ENCODE peak calls at places on chromosomes 3 and 15, in seven cellular contexts. W is adipocyte, R is suprapubic skin, U is NB4, B is AG04450, O is left lung, Q is fibroblast of mammary gland. F is an unnamed sample.

GRCh38 chr3:48561045-48561736 is 2.4 kb downstream of the UCN2 start:
- DNase-seq in W (peak), R (no peak), U (peak), B (no peak), O (peak), Q (peak), F (peak)

GRCh38 chr3:145087038-145087437 is 1073.9 kb downstream of the PLOD2 start:
- DNase-seq in W (no peak), R (no peak), U (no peak), B (no peak), O (no peak), Q (no peak), F (no peak)

GRCh38 chr3:120909602-120909878 is 1.5 kb downstream of the STXBP5L start:
- DNase-seq in W (no peak), R (no peak), U (no peak), B (no peak), O (no peak), Q (no peak), F (no peak)

GRCh38 chr15:79185199-79185598 is 94.6 kb upstream of the RASGRF1 start:
- DNase-seq in W (no peak), R (no peak), U (peak), B (no peak), O (no peak), Q (no peak), F (no peak)

GRCh38 chr3:191681198-191681597 is 220.2 kb downstream of the PYDC2 start:
- DNase-seq in W (no peak), R (no peak), U (no peak), B (no peak), O (no peak), Q (no peak), F (no peak)

GRCh38 chr3:29694331-29694730 is 413.5 kb downstream of the RBMS3 start:
- DNase-seq in W (no peak), R (no peak), U (no peak), B (no peak), O (no peak), Q (no peak), F (peak)

GRCh38 chr3:10968390-10968789 is 24.2 kb upstream of the SLC6A1 start:
- DNase-seq in W (no peak), R (no peak), U (no peak), B (no peak), O (no peak), Q (no peak), F (no peak)

GRCh38 chr3:40961104-40961857 is 238.0 kb upstream of the CTNNB1 start:
- DNase-seq in W (no peak), R (no peak), U (no peak), B (no peak), O (no peak), Q (no peak), F (no peak)

GRCh38 chr3:37243811-37244748 is 69.7 kb upstream of the LRRFIP2 start:
- DNase-seq in W (peak), R (peak), U (peak), B (no peak), O (peak), Q (peak), F (peak)

DNA sequence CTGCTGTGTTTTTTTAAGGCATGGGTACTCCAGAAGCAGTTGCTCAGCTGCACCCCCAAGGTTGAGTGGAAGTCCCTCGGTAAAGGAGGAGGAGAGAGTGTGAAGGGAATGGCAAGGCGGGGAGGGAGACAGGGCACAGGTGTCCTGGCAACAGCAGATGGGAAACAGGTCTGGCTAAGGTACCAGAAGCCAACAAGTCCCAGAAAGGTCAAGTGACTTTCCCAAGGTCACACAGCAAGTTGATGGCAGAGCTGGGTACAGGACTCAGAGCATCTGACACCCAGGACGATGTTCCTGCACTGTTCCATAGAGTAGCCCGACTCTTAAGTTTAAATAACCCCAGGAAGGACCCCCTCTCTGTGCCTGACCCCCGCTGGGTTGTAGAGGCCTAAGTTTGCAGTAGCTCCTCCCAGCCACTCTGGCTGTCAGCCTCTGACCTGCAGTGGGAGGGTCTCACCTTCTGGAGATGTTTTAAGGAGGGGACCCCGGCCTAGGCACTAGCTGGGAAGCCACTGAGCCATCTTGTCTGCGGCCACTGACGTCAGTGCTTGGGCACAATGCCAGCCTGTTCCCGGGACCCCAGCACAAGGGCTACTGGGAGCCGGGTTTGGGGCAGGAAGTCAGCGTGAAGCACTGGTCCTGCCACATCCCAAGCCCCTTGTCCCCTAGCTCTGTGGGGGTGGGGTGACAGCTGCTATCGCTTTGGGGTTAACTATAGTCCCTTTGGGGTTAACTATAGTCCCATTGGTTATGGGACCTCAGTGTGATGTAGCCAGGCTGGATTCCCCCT is 10.5 kb downstream of the CSK start:
- DNase-seq in W (no peak), R (no peak), U (no peak), B (no peak), O (no peak), Q (no peak), F (no peak)
- H3K4me3 ChIP-seq in W (no peak), R (no peak), U (no peak), B (no peak), O (no peak), Q (no peak), F (no peak)

GRCh38 chr15:90957105-90957790 is 2.6 kb downstream of the RCCD1 start:
- DNase-seq in W (peak), R (no peak), U (no peak), B (no peak), O (no peak), Q (peak), F (no peak)
- H3K4me3 ChIP-seq in W (peak), R (peak), U (no peak), B (peak), O (peak), Q (peak), F (peak)

DNA sequence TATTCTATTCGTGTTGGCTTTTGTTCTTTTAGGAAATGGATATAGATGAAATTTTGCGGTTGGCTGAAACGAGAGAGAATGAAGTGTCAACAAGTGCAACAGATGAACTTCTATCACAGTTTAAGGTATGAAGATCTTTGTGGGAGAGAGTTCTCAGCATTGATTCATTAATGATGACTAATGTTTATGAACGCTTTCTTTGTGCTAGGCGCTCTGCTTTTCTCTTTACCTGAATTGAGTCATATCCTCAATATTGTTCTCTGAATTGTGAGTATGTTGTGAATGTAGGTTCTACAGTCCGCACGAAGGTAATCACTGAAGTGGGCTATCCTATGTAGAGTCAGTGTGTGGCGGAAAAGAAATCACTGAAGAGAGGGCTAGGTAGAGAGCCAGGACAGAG is 81.2 kb downstream of the CHD2 start:
- DNase-seq in W (no peak), R (no peak), U (no peak), B (no peak), O (no peak), Q (no peak), F (no peak)
- H3K4me3 ChIP-seq in W (no peak), R (no peak), U (no peak), B (no peak), O (no peak), Q (no peak), F (no peak)

DNA sequence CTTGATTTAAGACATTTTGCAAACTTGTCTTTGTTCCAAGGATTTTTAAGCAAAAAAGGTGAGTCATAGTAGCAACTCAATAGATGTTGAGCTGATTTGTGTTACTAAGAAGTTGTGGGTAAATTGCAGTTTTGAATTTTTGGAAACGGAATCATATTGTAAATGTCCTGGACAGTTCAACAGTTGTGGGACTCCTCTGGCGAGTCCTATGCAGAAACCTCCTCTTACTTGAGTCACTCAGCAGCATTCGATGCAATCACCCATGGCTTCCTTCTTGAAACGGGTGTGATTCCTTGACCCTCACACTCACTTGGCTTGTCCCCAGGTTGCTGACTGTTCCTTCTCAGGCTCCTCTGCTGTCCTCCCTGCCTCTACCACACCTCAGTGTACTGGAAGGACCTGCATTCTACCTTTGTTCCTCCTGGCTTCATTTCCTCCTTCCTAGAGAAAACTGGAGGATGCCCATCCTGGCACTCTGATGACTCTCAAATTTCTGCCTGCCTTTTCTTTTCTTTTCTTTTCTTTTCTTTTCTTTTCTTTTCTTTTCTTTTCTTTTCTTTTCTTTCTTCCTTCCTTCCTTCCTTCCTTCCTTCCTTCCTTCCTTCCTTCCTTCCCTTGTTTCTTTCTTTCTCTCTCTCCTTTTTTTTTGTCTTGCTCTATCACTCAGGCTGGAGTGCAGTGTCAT is 52.8 kb upstream of the DGKG start:
- DNase-seq in W (peak), R (no peak), U (no peak), B (peak), O (no peak), Q (peak), F (peak)
- H3K4me3 ChIP-seq in W (peak), R (no peak), U (no peak), B (no peak), O (no peak), Q (no peak), F (no peak)

GRCh38 chr15:76572983-76573314 is 236.4 kb downstream of the ISL2 start:
- DNase-seq in W (no peak), R (no peak), U (no peak), B (no peak), O (no peak), Q (no peak), F (no peak)

GRCh38 chr15:76577879-76578512 is 241.4 kb downstream of the ISL2 start:
- DNase-seq in W (no peak), R (no peak), U (no peak), B (no peak), O (no peak), Q (no peak), F (no peak)

GRCh38 chr15:76582550-76582949 is 246.0 kb downstream of the ISL2 start:
- DNase-seq in W (no peak), R (no peak), U (no peak), B (no peak), O (no peak), Q (no peak), F (no peak)

GRCh38 chr15:76575177-76576078 is 238.9 kb downstream of the ISL2 start:
- DNase-seq in W (no peak), R (no peak), U (peak), B (no peak), O (no peak), Q (no peak), F (no peak)

GRCh38 chr15:76576526-76577279 is 240.1 kb downstream of the ISL2 start:
- DNase-seq in W (peak), R (no peak), U (no peak), B (peak), O (peak), Q (peak), F (peak)
- H3K4me3 ChIP-seq in W (no peak), R (no peak), U (no peak), B (no peak), O (no peak), Q (no peak), F (no peak)

DNA sequence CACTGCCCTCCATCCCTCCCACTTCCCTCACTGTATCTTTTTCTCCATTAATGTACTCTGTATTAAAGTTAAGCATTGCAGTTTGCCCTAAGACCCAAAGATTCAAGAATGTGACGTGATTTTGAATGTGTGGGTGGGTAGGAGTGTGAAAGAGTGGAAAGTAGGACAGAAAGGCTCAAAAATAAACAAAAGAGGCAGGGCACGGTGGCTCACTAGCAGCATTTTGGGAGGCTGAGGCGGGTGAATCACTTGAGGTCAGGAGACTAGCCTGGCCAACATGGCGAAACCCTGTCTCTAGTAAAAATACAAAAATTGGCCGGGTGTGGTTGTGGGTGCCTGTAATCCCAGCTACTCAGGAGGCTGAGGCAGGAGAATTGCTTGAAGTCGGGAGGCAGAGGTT is 18.4 kb downstream of the TFRC start:
- DNase-seq in W (peak), R (no peak), U (no peak), B (no peak), O (no peak), Q (peak), F (no peak)
- H3K4me3 ChIP-seq in W (no peak), R (no peak), U (no peak), B (no peak), O (no peak), Q (no peak), F (no peak)

GRCh38 chr3:129195731-129196256 is 12.1 kb upstream of the CNBP start:
- DNase-seq in W (peak), R (no peak), U (peak), B (peak), O (peak), Q (peak), F (peak)
- H3K4me3 ChIP-seq in W (peak), R (no peak), U (no peak), B (peak), O (no peak), Q (peak), F (peak)

DNA sequence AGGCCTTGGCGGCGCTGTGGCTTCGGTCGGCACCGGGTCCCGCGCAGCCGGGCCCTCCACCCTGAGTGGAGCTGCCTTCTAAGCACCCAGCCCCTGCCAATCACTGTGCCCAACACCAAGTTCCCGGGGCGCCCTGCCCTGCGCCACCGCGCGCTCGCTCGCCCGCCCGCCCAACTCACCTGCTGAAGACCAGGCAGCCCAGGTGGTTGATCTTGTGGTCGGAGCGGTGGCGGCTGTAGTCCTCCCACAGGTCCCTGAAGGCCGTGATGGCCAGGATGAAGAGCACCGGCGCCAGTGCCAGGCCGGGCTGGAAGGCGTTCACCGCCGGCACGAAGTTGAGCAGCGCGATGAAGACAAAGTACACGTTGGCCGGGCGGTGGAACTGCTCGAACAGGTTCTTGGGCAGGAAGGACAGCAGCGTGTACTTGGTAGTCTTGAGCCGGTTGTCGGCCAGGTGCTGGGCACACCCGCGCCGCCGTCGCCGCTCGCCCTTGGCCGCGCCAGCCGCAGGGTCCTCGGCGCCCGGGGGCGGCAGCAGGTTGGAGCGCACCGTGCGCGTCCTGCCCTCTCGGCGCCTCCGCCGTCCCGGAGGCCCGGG is 559 bp downstream of the ATP10A start:
- DNase-seq in W (peak), R (no peak), U (no peak), B (no peak), O (no peak), Q (peak), F (peak)
- H3K4me3 ChIP-seq in W (peak), R (peak), U (no peak), B (peak), O (peak), Q (peak), F (peak)

DNA sequence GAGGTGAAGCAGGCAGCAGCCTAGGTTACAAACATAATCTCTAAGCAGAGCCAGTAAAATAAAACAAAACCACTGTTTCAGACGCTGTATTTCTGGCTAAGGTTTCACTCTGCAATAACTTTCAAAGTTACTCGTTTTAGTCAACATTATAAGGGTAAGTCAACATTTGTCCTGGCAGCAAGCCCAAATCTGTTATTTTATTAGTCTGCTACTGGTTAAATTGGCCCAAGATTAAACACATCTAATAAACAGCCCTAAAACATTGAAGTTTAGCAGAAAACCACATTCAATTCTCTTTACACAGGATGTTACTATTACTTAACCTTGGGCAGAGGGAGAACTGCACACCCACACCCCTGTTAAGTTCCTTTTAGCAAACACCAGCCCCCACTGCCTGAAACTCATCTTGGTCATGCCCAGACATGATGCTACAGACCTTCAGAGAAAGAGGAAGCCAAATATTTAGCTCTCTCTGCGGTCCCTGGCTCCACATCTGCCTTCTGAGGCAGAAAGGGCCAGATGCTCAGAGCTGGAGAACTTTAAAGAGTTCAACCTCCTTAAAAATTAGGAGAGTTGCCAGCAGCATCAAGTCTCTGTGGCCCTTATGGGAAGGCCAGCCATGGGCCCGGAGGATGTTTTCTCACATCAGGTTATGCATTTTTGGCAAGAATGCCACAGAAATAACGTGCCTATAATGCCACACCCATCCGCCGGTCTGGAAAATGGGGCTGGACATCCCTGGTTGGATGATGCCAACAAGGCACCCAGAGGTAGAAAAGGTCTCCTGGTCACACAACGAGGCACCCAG is 17.9 kb downstream of the ARHGEF3 start:
- DNase-seq in W (peak), R (no peak), U (peak), B (peak), O (peak), Q (peak), F (peak)
- H3K4me3 ChIP-seq in W (peak), R (no peak), U (peak), B (no peak), O (no peak), Q (no peak), F (no peak)

GRCh38 chr3:132568427-132568826 is 28.6 kb upstream of the ACKR4 start:
- DNase-seq in W (no peak), R (no peak), U (no peak), B (no peak), O (no peak), Q (no peak), F (no peak)

GRCh38 chr3:132569153-132569552 is 27.9 kb upstream of the ACKR4 start:
- DNase-seq in W (peak), R (no peak), U (no peak), B (no peak), O (no peak), Q (peak), F (peak)

GRCh38 chr3:132573657-132574260 is 23.3 kb upstream of the ACKR4 start:
- DNase-seq in W (peak), R (no peak), U (no peak), B (no peak), O (no peak), Q (peak), F (peak)

GRCh38 chr3:132570011-132570410 is 27.1 kb upstream of the ACKR4 start:
- DNase-seq in W (no peak), R (no peak), U (no peak), B (no peak), O (no peak), Q (no peak), F (no peak)

DNA sequence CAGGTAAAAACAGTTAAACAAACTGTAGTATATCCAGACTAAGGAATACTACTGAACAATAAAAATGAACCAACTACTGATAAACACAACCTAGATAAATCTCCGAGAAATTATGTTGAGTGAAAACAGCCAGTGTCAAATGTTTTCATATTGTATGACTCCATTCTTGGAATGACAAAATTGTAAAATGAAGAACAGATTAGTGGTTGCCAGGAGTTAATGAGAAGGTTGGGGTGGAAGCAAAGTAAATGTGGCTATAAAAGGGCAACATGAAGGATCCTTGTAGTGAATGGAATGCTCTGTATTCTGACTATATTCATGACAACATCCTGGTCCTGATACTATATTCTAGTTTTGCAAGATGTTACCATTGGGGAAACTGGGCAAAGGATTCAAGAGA is 27.5 kb upstream of the ACKR4 start:
- DNase-seq in W (peak), R (no peak), U (no peak), B (no peak), O (no peak), Q (no peak), F (peak)
- H3K4me3 ChIP-seq in W (peak), R (no peak), U (no peak), B (no peak), O (no peak), Q (no peak), F (no peak)

F was measured in cardiac fibroblast.